ENCODE peak calls at places on chromosomes 11 and 22, in eight cellular contexts. One of them, this sample, is unnamed.

GRCh38 chr11:8832571-8833260 is 78.3 kb upstream of the AKIP1 start:
- DNase-seq in activated naive CD8-positive, alpha-beta T cell treated with anti-CD3 and anti-CD28 coated beads, Interleukin-2, amount 50 U/mL, for 24 hours: peak
- DNase-seq in left ventricle myocardium inferior: no peak
- DNase-seq in activated T-helper 1 cell treated with Interleukin-2 at 50 U/mL for 16 hours: no peak
- DNase-seq in upper lobe of right lung: peak
- DNase-seq in K562: no peak
- DNase-seq in foreskin keratinocyte: peak
- DNase-seq in SHP77: peak
- DNase-seq in this sample: no peak

GRCh38 chr11:70319694-70320093 is 49.2 kb downstream of the PPFIA1 start:
- DNase-seq in activated naive CD8-positive, alpha-beta T cell treated with anti-CD3 and anti-CD28 coated beads, Interleukin-2, amount 50 U/mL, for 24 hours: no peak
- DNase-seq in left ventricle myocardium inferior: peak
- DNase-seq in activated T-helper 1 cell treated with Interleukin-2 at 50 U/mL for 16 hours: no peak
- DNase-seq in upper lobe of right lung: no peak
- DNase-seq in K562: no peak
- DNase-seq in foreskin keratinocyte: no peak
- DNase-seq in SHP77: no peak
- DNase-seq in this sample: no peak

GRCh38 chr11:113628912-113629311 is 77.2 kb downstream of the TMPRSS5 start:
- DNase-seq in activated naive CD8-positive, alpha-beta T cell treated with anti-CD3 and anti-CD28 coated beads, Interleukin-2, amount 50 U/mL, for 24 hours: no peak
- DNase-seq in left ventricle myocardium inferior: no peak
- DNase-seq in activated T-helper 1 cell treated with Interleukin-2 at 50 U/mL for 16 hours: no peak
- DNase-seq in upper lobe of right lung: no peak
- DNase-seq in K562: no peak
- DNase-seq in foreskin keratinocyte: no peak
- DNase-seq in SHP77: no peak
- DNase-seq in this sample: no peak

GRCh38 chr22:38802671-38803121 is 8.8 kb upstream of the DNAL4 start:
- DNase-seq in activated naive CD8-positive, alpha-beta T cell treated with anti-CD3 and anti-CD28 coated beads, Interleukin-2, amount 50 U/mL, for 24 hours: no peak
- DNase-seq in left ventricle myocardium inferior: no peak
- DNase-seq in activated T-helper 1 cell treated with Interleukin-2 at 50 U/mL for 16 hours: no peak
- DNase-seq in upper lobe of right lung: no peak
- DNase-seq in K562: no peak
- DNase-seq in foreskin keratinocyte: peak
- DNase-seq in SHP77: no peak
- DNase-seq in this sample: no peak

GRCh38 chr11:1283091-1283511 is 26.3 kb downstream of the TOLLIP start:
- DNase-seq in activated naive CD8-positive, alpha-beta T cell treated with anti-CD3 and anti-CD28 coated beads, Interleukin-2, amount 50 U/mL, for 24 hours: no peak
- DNase-seq in left ventricle myocardium inferior: no peak
- DNase-seq in activated T-helper 1 cell treated with Interleukin-2 at 50 U/mL for 16 hours: no peak
- DNase-seq in upper lobe of right lung: no peak
- DNase-seq in K562: no peak
- DNase-seq in foreskin keratinocyte: no peak
- DNase-seq in SHP77: no peak
- DNase-seq in this sample: no peak

GRCh38 chr11:90229791-90230190 is 6.9 kb upstream of the CHORDC1 start:
- DNase-seq in activated naive CD8-positive, alpha-beta T cell treated with anti-CD3 and anti-CD28 coated beads, Interleukin-2, amount 50 U/mL, for 24 hours: no peak
- DNase-seq in left ventricle myocardium inferior: no peak
- DNase-seq in activated T-helper 1 cell treated with Interleukin-2 at 50 U/mL for 16 hours: no peak
- DNase-seq in upper lobe of right lung: no peak
- DNase-seq in K562: no peak
- DNase-seq in foreskin keratinocyte: peak
- DNase-seq in SHP77: no peak
- DNase-seq in this sample: no peak

GRCh38 chr22:44147821-44148574 is 32.7 kb upstream of the PARVG start:
- DNase-seq in activated naive CD8-positive, alpha-beta T cell treated with anti-CD3 and anti-CD28 coated beads, Interleukin-2, amount 50 U/mL, for 24 hours: no peak
- DNase-seq in left ventricle myocardium inferior: no peak
- DNase-seq in activated T-helper 1 cell treated with Interleukin-2 at 50 U/mL for 16 hours: no peak
- DNase-seq in upper lobe of right lung: no peak
- DNase-seq in K562: no peak
- DNase-seq in foreskin keratinocyte: no peak
- DNase-seq in SHP77: no peak
- DNase-seq in this sample: no peak

GRCh38 chr22:46361861-46362220 is 26.3 kb downstream of the TRMU start:
- DNase-seq in activated naive CD8-positive, alpha-beta T cell treated with anti-CD3 and anti-CD28 coated beads, Interleukin-2, amount 50 U/mL, for 24 hours: no peak
- DNase-seq in left ventricle myocardium inferior: no peak
- DNase-seq in activated T-helper 1 cell treated with Interleukin-2 at 50 U/mL for 16 hours: no peak
- DNase-seq in upper lobe of right lung: no peak
- DNase-seq in K562: no peak
- DNase-seq in foreskin keratinocyte: no peak
- DNase-seq in SHP77: no peak
- DNase-seq in this sample: no peak

GRCh38 chr11:132535830-132536229 is 996.5 kb downstream of the OPCML start:
- DNase-seq in activated naive CD8-positive, alpha-beta T cell treated with anti-CD3 and anti-CD28 coated beads, Interleukin-2, amount 50 U/mL, for 24 hours: no peak
- DNase-seq in left ventricle myocardium inferior: no peak
- DNase-seq in activated T-helper 1 cell treated with Interleukin-2 at 50 U/mL for 16 hours: no peak
- DNase-seq in upper lobe of right lung: no peak
- DNase-seq in K562: peak
- DNase-seq in foreskin keratinocyte: peak
- DNase-seq in SHP77: no peak
- DNase-seq in this sample: no peak

GRCh38 chr11:1570896-1571759 is 943 bp downstream of the DUSP8 start:
- DNase-seq in activated naive CD8-positive, alpha-beta T cell treated with anti-CD3 and anti-CD28 coated beads, Interleukin-2, amount 50 U/mL, for 24 hours: no peak
- DNase-seq in left ventricle myocardium inferior: no peak
- DNase-seq in activated T-helper 1 cell treated with Interleukin-2 at 50 U/mL for 16 hours: no peak
- DNase-seq in upper lobe of right lung: peak
- DNase-seq in K562: no peak
- DNase-seq in foreskin keratinocyte: no peak
- DNase-seq in SHP77: no peak
- DNase-seq in this sample: peak

GRCh38 chr11:96207459-96208449 is 135.2 kb downstream of the MAML2 start:
- DNase-seq in activated naive CD8-positive, alpha-beta T cell treated with anti-CD3 and anti-CD28 coated beads, Interleukin-2, amount 50 U/mL, for 24 hours: no peak
- DNase-seq in left ventricle myocardium inferior: no peak
- DNase-seq in activated T-helper 1 cell treated with Interleukin-2 at 50 U/mL for 16 hours: no peak
- DNase-seq in upper lobe of right lung: no peak
- DNase-seq in K562: no peak
- DNase-seq in foreskin keratinocyte: peak
- DNase-seq in SHP77: no peak
- DNase-seq in this sample: no peak

This sample was measured in heart left ventricle.